ENCODE peak calls at places on chromosomes 6 and 20, in ten cellular contexts. R is GM23338, U is AG10803, X is fibroblast of mammary gland, E is MG63, Y is aorta, H is tibial artery, W is Peyer's patch, Z is adrenal gland, I is choroid plexus epithelial cell. B is an unnamed sample.

GRCh38 chr6:154058963-154059680 is 20.1 kb downstream of the OPRM1 start:
- DNase-seq in Z (no peak), I (no peak), E (no peak), X (no peak), Y (no peak), R (peak), H (no peak), U (no peak), W (no peak), B (no peak)

GRCh38 chr20:64041040-64041780 is 5.2 kb downstream of the C20orf204 start:
- DNase-seq in E (no peak), H (no peak), W (no peak), I (no peak), Y (no peak), U (peak), R (peak), X (no peak), Z (no peak), B (no peak)

GRCh38 chr20:20953738-20954657 is 152.2 kb downstream of the LINC00237 start:
- DNase-seq in H (no peak), R (no peak), W (no peak), E (no peak), U (no peak), Y (no peak), Z (no peak), X (no peak), I (no peak), B (no peak)

GRCh38 chr6:34232901-34233300 is 3.8 kb upstream of the HMGA1 start:
- DNase-seq in E (peak), I (no peak), W (no peak), X (peak), U (peak), R (no peak), Y (peak), H (no peak), Z (no peak), B (no peak)

GRCh38 chr6:145633981-145634627 is 101.2 kb downstream of the EPM2A start:
- DNase-seq in Y (peak), I (peak), W (peak), H (peak), Z (peak), R (peak), U (peak), E (peak), X (peak), B (peak)

GRCh38 chr20:3755269-3755668 is 12.3 kb downstream of the ADISSP start:
- DNase-seq in H (no peak), W (no peak), Y (no peak), Z (no peak), U (no peak), E (no peak), X (no peak), R (no peak), I (no peak), B (no peak)

GRCh38 chr20:51121901-51122412 is 99.0 kb upstream of the KCNG1 start:
- DNase-seq in X (peak), E (peak), Y (no peak), U (peak), W (no peak), H (no peak), I (peak), R (no peak), Z (no peak), B (no peak)

GRCh38 chr6:8207191-8207868 is 105.0 kb upstream of the EEF1E1 start:
- DNase-seq in R (no peak), Z (no peak), X (no peak), U (no peak), Y (no peak), E (no peak), H (no peak), I (no peak), W (no peak), B (no peak)

GRCh38 chr6:41785689-41786450 is 1.6 kb upstream of the TOMM6 start:
- DNase-seq in I (peak), Y (peak), W (no peak), H (no peak), R (peak), U (no peak), X (no peak), E (peak), Z (peak), B (peak)

GRCh38 chr6:81769834-81770233 is 17.4 kb upstream of the TENT5A start:
- DNase-seq in R (peak), Y (no peak), W (no peak), I (peak), E (peak), H (no peak), X (peak), Z (no peak), U (peak), B (no peak)

DNA sequence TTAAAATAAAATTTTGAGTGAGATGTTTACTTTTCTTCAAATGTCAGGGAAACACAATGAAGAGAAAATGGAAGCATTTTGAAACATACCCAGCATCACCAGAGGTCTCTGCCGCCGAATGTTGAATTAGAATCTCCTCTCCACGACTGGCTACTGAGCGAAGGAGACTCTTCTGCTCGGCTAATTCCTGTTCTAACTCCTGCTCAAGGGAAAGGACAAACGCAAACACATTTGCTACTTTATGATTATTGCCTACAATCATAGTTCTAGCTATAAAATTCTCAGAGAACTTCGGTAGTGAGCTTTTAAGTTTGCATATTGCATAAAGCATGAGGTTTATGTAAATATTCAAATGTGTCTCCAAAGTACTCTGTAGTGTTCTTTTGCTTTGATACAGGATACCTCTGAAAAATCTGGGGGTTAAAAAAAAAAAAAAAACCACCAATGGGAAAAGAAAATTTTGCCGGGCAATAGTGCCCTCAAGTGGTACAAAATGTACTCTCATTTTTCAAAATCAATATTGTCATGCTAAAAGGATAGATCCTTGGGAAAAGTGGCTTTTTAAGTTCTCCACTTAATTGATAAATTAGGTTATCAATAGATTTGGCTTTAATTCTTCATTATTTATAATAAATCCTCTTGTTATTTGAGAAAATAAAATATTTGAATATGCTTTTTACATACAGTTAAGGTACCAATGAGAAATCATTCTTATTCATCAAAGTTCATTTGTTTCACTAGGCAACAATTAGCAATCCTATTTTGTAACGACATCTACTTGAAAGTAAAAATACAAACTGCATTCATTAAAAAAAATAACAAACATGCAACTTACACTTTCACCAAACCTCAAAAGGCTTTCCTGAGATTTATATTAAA is 369.0 kb downstream of the SYNE1 start:
- DNase-seq in I (peak), Y (no peak), X (peak), H (no peak), W (no peak), Z (no peak), E (no peak), U (no peak), R (peak), B (no peak)
- H3K4me3 ChIP-seq in I (no peak), Y (no peak), X (no peak), H (no peak), W (no peak), Z (no peak), E (no peak), U (no peak), R (no peak), B (peak)

GRCh38 chr6:12293234-12293930 is 3.2 kb downstream of the EDN1 start:
- DNase-seq in Z (no peak), Y (no peak), E (no peak), I (no peak), X (no peak), W (no peak), U (peak), R (no peak), H (no peak), B (no peak)

GRCh38 chr6:12291083-12291784 is 1.1 kb downstream of the EDN1 start:
- DNase-seq in U (no peak), Z (no peak), E (no peak), W (no peak), R (no peak), I (no peak), X (no peak), H (no peak), Y (no peak), B (no peak)

GRCh38 chr6:12289655-12290489 is at the start of gene EDN1:
- DNase-seq in R (peak), H (peak), E (peak), W (peak), Y (peak), U (peak), I (peak), Z (peak), X (peak), B (peak)

GRCh38 chr6:12290490-12290820 is 294 bp downstream of the EDN1 start:
- DNase-seq in E (no peak), X (no peak), I (no peak), H (no peak), U (no peak), R (no peak), Y (no peak), W (no peak), Z (no peak), B (no peak)

DNA sequence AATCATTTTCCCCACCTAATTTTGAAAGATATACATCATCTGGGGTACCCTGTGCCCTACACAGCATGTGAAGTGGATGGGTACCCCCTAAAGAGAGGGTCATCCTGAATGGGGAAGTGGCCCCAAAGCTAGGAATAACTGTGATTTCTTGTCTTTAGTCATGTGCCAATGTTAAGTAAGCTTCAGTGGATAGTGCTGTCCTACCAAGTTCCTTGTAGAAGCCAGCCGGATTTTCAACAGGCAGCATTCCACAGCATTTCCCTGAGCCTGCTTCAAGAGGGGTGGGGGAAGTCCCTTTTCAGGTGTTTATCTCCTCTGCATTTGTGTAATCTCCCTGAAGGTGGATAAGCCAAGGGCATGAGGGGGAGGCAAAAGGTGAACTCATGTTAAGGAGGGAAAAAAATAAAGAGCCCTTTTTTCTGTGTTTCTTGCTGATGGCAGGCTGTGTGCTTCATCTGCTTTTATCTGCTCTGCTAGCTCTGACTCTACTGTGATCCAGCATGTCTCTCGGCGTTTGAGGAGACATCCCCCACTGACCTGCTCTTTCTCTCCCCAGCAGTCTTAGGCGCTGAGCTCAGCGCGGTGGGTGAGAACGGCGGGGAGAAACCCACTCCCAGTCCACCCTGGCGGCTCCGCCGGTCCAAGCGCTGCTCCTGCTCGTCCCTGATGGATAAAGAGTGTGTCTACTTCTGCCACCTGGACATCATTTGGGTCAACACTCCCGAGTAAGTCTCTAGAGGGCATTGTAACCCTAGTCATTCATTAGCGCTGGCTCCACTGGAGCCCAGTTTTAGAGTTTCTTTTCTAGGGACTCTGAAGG is 1.8 kb downstream of the EDN1 start:
- DNase-seq in Z (no peak), I (peak), X (no peak), Y (no peak), U (peak), H (no peak), E (no peak), R (peak), W (peak), B (no peak)
- H3K4me3 ChIP-seq in Z (no peak), I (peak), X (no peak), Y (peak), U (peak), H (peak), E (peak), R (peak), W (peak), B (peak)

DNA sequence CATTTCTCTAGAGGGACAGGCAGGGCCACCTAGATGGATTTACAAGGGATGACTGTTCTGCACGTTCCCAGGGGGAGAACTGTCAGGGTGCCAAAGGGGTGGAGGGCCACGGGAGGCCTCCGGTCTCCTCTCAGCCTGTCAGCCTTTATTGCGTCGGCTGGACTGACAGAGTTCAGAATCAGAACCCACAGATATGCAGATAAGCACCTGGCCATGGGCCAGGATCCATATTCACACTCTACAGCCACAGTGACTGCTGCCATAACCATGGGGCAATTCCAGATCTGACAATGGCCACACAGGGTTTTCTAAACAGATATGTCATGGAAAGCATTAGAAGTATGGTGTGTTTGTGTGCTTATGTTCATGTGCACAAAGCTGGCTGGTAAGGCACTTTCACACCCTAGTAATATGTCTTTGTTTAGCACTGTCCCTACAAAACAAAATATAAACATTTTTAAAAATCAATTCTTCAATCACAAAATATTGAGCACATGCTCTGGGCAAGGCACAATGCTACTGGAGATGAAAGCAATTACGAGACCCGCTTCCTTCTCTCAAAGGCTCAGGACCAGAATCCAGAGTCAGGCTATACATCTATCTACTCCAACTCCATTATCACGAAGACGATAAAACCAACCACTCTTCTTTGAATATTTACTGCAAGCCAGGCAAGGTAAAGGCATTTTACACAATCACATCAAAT is 29.1 kb downstream of the TRAM2 start:
- DNase-seq in W (peak), Z (peak), R (no peak), I (peak), U (no peak), X (peak), Y (no peak), E (peak), H (no peak), B (no peak)
- H3K4me3 ChIP-seq in W (no peak), Z (no peak), R (no peak), I (no peak), U (no peak), X (no peak), Y (no peak), E (no peak), H (no peak), B (no peak)

GRCh38 chr6:159043986-159044385 is 805 bp downstream of the TAGAP start:
- DNase-seq in X (no peak), E (no peak), Z (no peak), W (no peak), H (no peak), R (no peak), Y (no peak), I (no peak), U (no peak), B (no peak)
- H3K4me3 ChIP-seq in X (no peak), E (no peak), Z (no peak), W (peak), H (peak), R (no peak), Y (no peak), I (no peak), U (no peak), B (no peak)

GRCh38 chr6:126341126-126341525 is 1.2 kb downstream of the CENPW start:
- DNase-seq in W (no peak), Z (no peak), R (no peak), I (no peak), X (no peak), H (no peak), Y (no peak), E (no peak), U (no peak), B (no peak)
- H3K4me3 ChIP-seq in W (peak), Z (no peak), R (peak), I (no peak), X (peak), H (peak), Y (no peak), E (peak), U (peak), B (peak)

DNA sequence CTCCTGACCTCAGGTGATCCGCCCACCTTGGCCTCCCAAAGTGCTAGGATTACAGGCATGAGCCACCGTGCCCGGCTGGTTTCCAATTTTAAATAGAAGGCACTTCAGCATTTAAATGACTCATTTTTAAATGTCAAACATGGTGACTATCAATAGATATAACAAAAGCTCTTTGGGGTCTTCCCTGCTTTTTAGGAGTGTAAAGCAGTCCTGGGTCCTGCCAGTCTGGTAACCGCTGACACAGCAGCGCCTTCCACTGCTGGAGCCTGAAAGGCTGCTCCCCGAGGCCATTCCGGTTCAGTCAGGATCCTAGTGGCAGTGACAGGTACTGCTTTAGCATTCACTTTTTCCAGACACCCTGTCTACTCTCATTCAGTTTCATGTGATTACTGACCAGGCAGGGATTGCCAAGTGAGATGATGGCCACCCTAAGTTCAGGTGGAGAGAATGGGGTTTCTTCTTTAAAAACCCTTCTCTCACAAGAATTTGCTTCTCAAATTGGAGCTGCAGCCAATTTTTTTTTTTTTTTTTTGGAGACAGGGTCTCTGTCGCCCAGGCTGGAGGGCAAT is 5.1 kb downstream of the DIDO1 start:
- DNase-seq in Y (peak), U (peak), I (peak), W (peak), E (peak), R (peak), Z (peak), H (peak), X (peak), B (no peak)
- H3K4me3 ChIP-seq in Y (no peak), U (no peak), I (no peak), W (no peak), E (no peak), R (peak), Z (no peak), H (no peak), X (no peak), B (no peak)

DNA sequence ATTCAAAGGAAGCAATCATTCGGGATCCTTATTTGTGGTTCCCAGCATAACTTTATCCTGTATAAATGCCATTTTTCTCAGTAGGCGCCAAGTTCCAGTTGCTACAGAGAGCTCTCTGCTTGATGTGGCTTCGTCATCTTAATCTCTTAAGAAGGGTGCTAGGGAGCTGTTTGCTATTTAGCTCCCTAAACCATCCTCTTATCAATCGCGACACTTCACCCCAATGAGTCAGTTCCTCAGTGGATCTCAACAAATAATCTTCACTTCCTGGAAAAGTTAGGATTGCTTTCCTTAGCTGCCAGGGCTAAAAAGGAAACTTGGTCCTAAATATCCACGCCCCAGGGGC is 1.3 kb upstream of the NKAIN2 start:
- DNase-seq in Y (no peak), Z (no peak), U (no peak), I (no peak), R (no peak), X (no peak), E (no peak), W (no peak), H (no peak), B (no peak)
- H3K4me3 ChIP-seq in Y (no peak), Z (no peak), U (peak), I (peak), R (no peak), X (no peak), E (no peak), W (no peak), H (peak), B (no peak)

GRCh38 chr6:10413850-10414765 is 766 bp downstream of the TFAP2A start:
- DNase-seq in W (no peak), E (peak), I (no peak), R (peak), Y (no peak), U (no peak), H (no peak), Z (no peak), X (no peak), B (no peak)
- H3K4me3 ChIP-seq in W (no peak), E (peak), I (no peak), R (peak), Y (no peak), U (peak), H (peak), Z (no peak), X (no peak), B (no peak)